ENCODE peak calls at places on chromosomes 13 and 19, in eight cellular contexts. U is left kidney; Z is Daoy; Q is activated CD4-positive, alpha-beta T cell treated with anti-CD3 and anti-CD28 coated beads, Interleukin-2, amount 50 U/mL, for 1 hour; I is kidney tubule cell; F is NCI-H748 treated with DMSO at 0.1 percent for 48 hours; C is EH; B is fibroblast of villous mesenchyme. J is an unnamed sample.

GRCh38 chr19:4186087-4186993 is 3.9 kb downstream of the ANKRD24 start:
- DNase-seq in U (peak), Z (peak), Q (peak), I (peak), F (peak), C (peak), B (peak), J (peak)

GRCh38 chr19:51751655-51752054 is at the start of gene FPR1:
- DNase-seq in U (no peak), Z (peak), Q (no peak), I (peak), F (no peak), C (no peak), B (peak), J (peak)

GRCh38 chr19:58346961-58347929 is 6.0 kb downstream of the A1BG start:
- DNase-seq in U (peak), Z (peak), Q (peak), I (peak), F (peak), C (peak), B (peak), J (peak)

GRCh38 chr13:18961383-18962117 is 220.1 kb downstream of the TUBA3C start:
- DNase-seq in U (no peak), Z (no peak), Q (no peak), I (no peak), F (no peak), C (no peak), B (no peak), J (no peak)

GRCh38 chr19:18167975-18168645 is 5.5 kb upstream of the IFI30 start:
- DNase-seq in U (peak), Z (peak), Q (peak), I (peak), F (no peak), C (peak), B (peak), J (no peak)

GRCh38 chr19:7830272-7830771 is 304 bp downstream of the EVI5L start:
- DNase-seq in U (no peak), Z (no peak), Q (no peak), I (no peak), F (no peak), C (no peak), B (no peak), J (no peak)

GRCh38 chr19:13277104-13277809 is 127.0 kb downstream of the IER2 start:
- DNase-seq in U (peak), Z (peak), Q (peak), I (peak), F (peak), C (peak), B (peak), J (peak)

GRCh38 chr13:22110368-22110767 is 439.5 kb downstream of the FGF9 start:
- DNase-seq in U (no peak), Z (peak), Q (no peak), I (no peak), F (no peak), C (no peak), B (no peak), J (no peak)

GRCh38 chr13:103188688-103189326 is 122.6 kb upstream of the SLC10A2 start:
- DNase-seq in U (peak), Z (no peak), Q (no peak), I (peak), F (peak), C (peak), B (peak), J (no peak)

GRCh38 chr19:29812881-29813275 is 1.1 kb downstream of the CCNE1 start:
- DNase-seq in U (no peak), Z (no peak), Q (no peak), I (no peak), F (no peak), C (no peak), B (no peak), J (no peak)

GRCh38 chr19:48588670-48589399 is 17.7 kb upstream of the SPACA4 start:
- DNase-seq in U (peak), Z (peak), Q (peak), I (peak), F (peak), C (peak), B (peak), J (peak)

GRCh38 chr13:59494560-59494970 is 669.2 kb downstream of the DIAPH3 start:
- DNase-seq in U (peak), Z (no peak), Q (no peak), I (peak), F (no peak), C (peak), B (peak), J (peak)

GRCh38 chr19:8500158-8500557 is 2.3 kb downstream of the PRAM1 start:
- DNase-seq in U (peak), Z (no peak), Q (no peak), I (no peak), F (no peak), C (no peak), B (peak), J (no peak)